ENCODE peak calls at places on chromosomes 5 and 9, in nine cellular contexts. G is GM12865, A is left ventricle myocardium inferior, X is HFFc6, B is WTC11, Q is foreskin fibroblast, I is stomach, T is dorsolateral prefrontal cortex, Z is Calu3. C is an unnamed sample.

GRCh38 chr5:139659673-139660072 is 11.5 kb downstream of the CXXC5 start:
- DNase-seq in Q (peak), T (no peak), B (no peak), Z (no peak), G (no peak), X (no peak), A (no peak), I (no peak), C (no peak)

GRCh38 chr9:121299467-121300282 is 31.7 kb downstream of the GSN start:
- DNase-seq in Q (peak), G (no peak), A (peak), I (peak), Z (no peak), X (no peak), T (no peak), B (peak), C (no peak)

GRCh38 chr9:15310448-15310847 is 3.4 kb upstream of the TTC39B start:
- DNase-seq in Z (no peak), X (no peak), I (no peak), B (no peak), A (no peak), Q (no peak), G (no peak), T (no peak), C (no peak)

GRCh38 chr5:159891371-159891770 is 24.9 kb upstream of the ADRA1B start:
- DNase-seq in Q (peak), Z (no peak), T (no peak), G (no peak), I (no peak), A (no peak), X (no peak), B (peak), C (no peak)

GRCh38 chr5:107968465-107968864 is 297.7 kb upstream of the EFNA5 start:
- DNase-seq in I (no peak), G (no peak), A (no peak), B (no peak), X (peak), Q (peak), Z (no peak), T (no peak), C (peak)

GRCh38 chr5:96384353-96384752 is 48.7 kb downstream of the PCSK1 start:
- DNase-seq in B (no peak), X (peak), I (no peak), Z (peak), T (peak), G (no peak), Q (peak), A (peak), C (peak)

GRCh38 chr5:10149911-10150310 is 99.8 kb downstream of the ATPSCKMT start:
- DNase-seq in Z (no peak), Q (no peak), T (no peak), G (no peak), B (no peak), X (no peak), I (no peak), A (no peak), C (no peak)

GRCh38 chr5:50657044-50657443 is 9.4 kb upstream of the PARP8 start:
- DNase-seq in G (no peak), B (no peak), I (no peak), X (no peak), A (no peak), Z (no peak), T (no peak), Q (no peak), C (no peak)

GRCh38 chr9:21153688-21154608 is 12.3 kb upstream of the IFNW1 start:
- DNase-seq in G (peak), Q (peak), Z (peak), I (no peak), B (no peak), T (no peak), A (no peak), X (no peak), C (peak)

GRCh38 chr5:122183098-122183794 is 53.9 kb downstream of the ZNF474 start:
- DNase-seq in X (peak), I (peak), A (peak), T (peak), B (no peak), Z (peak), G (no peak), Q (peak), C (peak)

GRCh38 chr9:120436937-120437592 is 142.9 kb downstream of the CDK5RAP2 start:
- DNase-seq in I (peak), T (no peak), B (no peak), A (peak), Z (no peak), Q (peak), X (no peak), G (peak), C (no peak)

GRCh38 chr9:109001275-109001676 is 12.0 kb downstream of the CTNNAL1 start:
- DNase-seq in G (no peak), I (no peak), X (peak), B (no peak), Z (no peak), Q (peak), A (no peak), T (no peak), C (peak)

GRCh38 chr9:107228648-107229047 is 54.4 kb upstream of the RAD23B start:
- DNase-seq in T (no peak), Z (no peak), I (no peak), Q (no peak), X (no peak), B (no peak), G (no peak), A (no peak), C (no peak)

GRCh38 chr9:72524820-72525539 is 3.6 kb downstream of the TMC1 start:
- DNase-seq in G (peak), B (no peak), I (peak), X (peak), Z (peak), Q (peak), A (no peak), T (no peak), C (peak)

GRCh38 chr5:91272858-91273257 is 110.3 kb downstream of the ARRDC3 start:
- DNase-seq in X (peak), I (no peak), Q (no peak), B (no peak), T (no peak), G (peak), A (no peak), Z (no peak), C (no peak)

GRCh38 chr5:19928556-19929421 is 59.2 kb downstream of the CDH18 start:
- DNase-seq in I (no peak), X (peak), Q (peak), T (no peak), Z (no peak), B (no peak), G (no peak), A (no peak), C (peak)

GRCh38 chr9:618478-618877 is 223.0 kb upstream of the DMRT1 start:
- DNase-seq in B (no peak), A (no peak), T (no peak), G (no peak), I (no peak), Z (no peak), Q (peak), X (no peak), C (peak)

GRCh38 chr9:130837644-130838043 is 2.6 kb downstream of the ABL1 start:
- DNase-seq in B (no peak), Z (no peak), T (no peak), Q (no peak), X (no peak), I (no peak), G (no peak), A (no peak), C (no peak)

GRCh38 chr5:169280286-169280685 is 20.7 kb downstream of the SLIT3 start:
- DNase-seq in Q (no peak), X (no peak), T (peak), Z (no peak), I (no peak), G (no peak), A (no peak), B (no peak), C (no peak)

GRCh38 chr5:1188464-1188863 is 12.9 kb upstream of the SLC6A19 start:
- DNase-seq in Z (no peak), I (no peak), Q (no peak), A (no peak), G (no peak), X (no peak), B (no peak), T (no peak), C (no peak)

GRCh38 chr5:126954981-126955380 is 75.4 kb downstream of the MARCHF3 start:
- DNase-seq in T (no peak), A (no peak), Q (peak), I (no peak), B (no peak), Z (no peak), X (no peak), G (no peak), C (no peak)

GRCh38 chr9:137077010-137077747 is at the start of gene UAP1L1:
- DNase-seq in Q (peak), T (peak), A (peak), X (peak), I (peak), B (peak), Z (peak), G (peak), C (no peak)

GRCh38 chr5:138601444-138601843 is 26.2 kb upstream of the HSPA9 start:
- DNase-seq in G (no peak), Z (peak), A (no peak), X (peak), I (peak), Q (peak), T (no peak), B (no peak), C (peak)

GRCh38 chr5:35938518-35939227 is at the start of gene CAPSL:
- DNase-seq in T (no peak), Z (peak), G (peak), X (peak), B (peak), I (peak), Q (peak), A (no peak), C (peak)

DNA sequence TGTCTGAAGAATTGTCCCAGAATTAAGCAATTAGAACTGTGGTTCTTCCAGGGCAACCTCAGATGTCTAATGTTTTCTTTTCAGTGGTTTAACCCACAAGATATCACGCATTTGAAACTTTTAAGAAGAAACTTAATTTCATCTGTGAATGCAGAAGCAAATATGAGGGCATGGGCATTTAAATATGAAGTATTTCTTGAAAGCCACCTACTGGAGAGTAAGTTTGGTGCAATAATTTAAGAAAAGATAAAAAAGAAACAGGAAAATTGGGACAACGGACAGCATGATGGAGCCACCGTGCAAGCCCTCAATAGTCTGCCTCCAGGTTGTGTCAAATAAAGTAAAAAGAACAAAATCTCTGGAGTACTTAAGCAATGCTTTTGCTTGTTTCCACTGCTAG is 1.2 kb upstream of the CAPSL start:
- DNase-seq in B (no peak), G (no peak), A (no peak), Z (no peak), X (no peak), I (no peak), T (no peak), Q (no peak), C (no peak)
- TF ChIP-seq CTCF in B (no peak), G (no peak), A (no peak), Z (no peak), X (peak), I (no peak), T (no peak), Q (peak), C (peak)

GRCh38 chr9:95336281-95336680 is 18.8 kb upstream of the FANCC start:
- DNase-seq in Q (peak), T (no peak), A (no peak), B (peak), I (no peak), Z (peak), X (no peak), G (peak), C (no peak)
- TF ChIP-seq CTCF in Q (peak), T (peak), A (peak), B (peak), I (peak), Z (no peak), X (peak), G (peak), C (peak)

GRCh38 chr5:164341056-164341619 is 835.7 kb downstream of the MAT2B start:
- DNase-seq in G (no peak), B (no peak), I (no peak), Z (no peak), X (no peak), T (no peak), A (no peak), Q (no peak), C (no peak)
- TF ChIP-seq CTCF in G (no peak), B (no peak), I (no peak), Z (no peak), X (no peak), T (no peak), A (no peak), Q (no peak), C (no peak)

GRCh38 chr5:72611111-72611724 is 104.0 kb upstream of the ZNF366 start:
- DNase-seq in B (peak), T (peak), Z (peak), Q (peak), I (peak), X (peak), G (peak), A (peak), C (peak)
- TF ChIP-seq CTCF in B (no peak), T (peak), Z (peak), Q (peak), I (peak), X (peak), G (peak), A (peak), C (peak)

DNA sequence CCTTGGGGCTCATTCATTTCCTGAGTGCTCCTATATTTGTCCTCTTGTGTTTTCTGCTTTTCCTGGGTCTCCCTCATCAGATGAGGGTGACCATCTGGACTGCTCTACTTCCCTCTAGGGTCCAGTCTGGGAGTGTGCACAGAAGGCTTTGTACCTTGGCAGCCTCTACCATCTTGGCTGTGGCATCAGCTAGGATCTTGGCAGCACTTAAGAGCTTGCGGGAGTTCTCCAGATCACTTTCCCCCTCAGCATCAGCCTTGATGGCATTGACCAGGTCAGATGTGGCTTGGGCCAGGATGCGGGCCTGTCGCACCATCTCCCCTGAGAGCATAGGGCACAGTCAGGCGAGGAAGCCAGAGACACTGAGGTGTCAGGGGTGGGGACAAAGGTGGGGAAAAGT is 15.8 kb downstream of the TLN1 start:
- DNase-seq in X (peak), I (no peak), T (no peak), B (no peak), Z (no peak), A (no peak), G (no peak), Q (no peak), C (no peak)
- TF ChIP-seq CTCF in X (no peak), I (peak), T (no peak), B (no peak), Z (no peak), A (no peak), G (no peak), Q (peak), C (no peak)

GRCh38 chr5:136311999-136312398 is 53.3 kb downstream of the TRPC7 start:
- DNase-seq in I (no peak), Z (no peak), Q (no peak), B (peak), G (no peak), A (no peak), X (no peak), T (no peak), C (peak)

GRCh38 chr5:136309376-136309775 is 56.0 kb downstream of the TRPC7 start:
- DNase-seq in G (no peak), Z (no peak), B (no peak), X (no peak), A (no peak), I (no peak), T (no peak), Q (no peak), C (peak)

GRCh38 chr5:136314302-136314701 is 51.0 kb downstream of the TRPC7 start:
- DNase-seq in A (no peak), Z (no peak), G (no peak), I (no peak), T (no peak), X (no peak), Q (no peak), B (no peak), C (no peak)

GRCh38 chr5:136309932-136310598 is 55.3 kb downstream of the TRPC7 start:
- DNase-seq in B (no peak), Q (no peak), A (no peak), X (no peak), I (no peak), G (peak), Z (no peak), T (no peak), C (no peak)

DNA sequence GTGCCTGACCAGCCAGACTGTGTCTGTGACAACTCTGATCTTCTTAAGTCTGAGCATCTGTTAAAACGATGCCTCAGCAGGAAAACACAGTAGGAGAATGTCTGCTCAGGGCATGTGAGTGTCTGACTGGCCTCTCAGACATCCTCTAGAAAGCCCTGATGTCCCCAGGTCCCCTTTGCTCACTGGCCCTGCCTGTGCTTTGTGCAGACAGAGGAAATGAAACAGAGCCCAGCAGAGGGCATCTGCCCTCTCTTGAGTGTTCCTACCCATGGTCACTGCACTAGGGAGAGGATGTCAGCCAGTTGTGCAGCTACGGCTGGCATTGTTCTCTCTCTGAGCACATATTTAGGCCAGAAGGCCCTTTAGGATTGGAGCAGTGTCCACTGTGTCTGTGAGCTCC is 56.9 kb downstream of the TRPC7 start:
- DNase-seq in Z (peak), B (peak), G (no peak), I (no peak), A (no peak), T (no peak), X (no peak), Q (peak), C (peak)
- TF ChIP-seq CTCF in Z (no peak), B (no peak), G (no peak), I (no peak), A (peak), T (no peak), X (no peak), Q (no peak), C (peak)

C was measured in MCF 10A.